ENCODE peak calls at places on chromosomes 1 and 21, in five cellular contexts. K is endothelial cell, X is nephron progenitor cell, H is esophagus squamous epithelium, G is NB4. T is an unnamed sample.

GRCh38 chr1:197144570-197145325 is 1.7 kb downstream of the ASPM start:
- DNase-seq in K (no peak), X (no peak), H (no peak), G (peak), T (no peak)

GRCh38 chr1:118247593-118247992 is 62.6 kb upstream of the SPAG17 start:
- DNase-seq in K (peak), X (no peak), H (no peak), G (peak), T (no peak)

GRCh38 chr1:197776348-197777082 is 1.2 kb upstream of the DENND1B start:
- DNase-seq in K (no peak), X (no peak), H (no peak), G (peak), T (no peak)

GRCh38 chr21:42271065-42271464 is 44.1 kb downstream of the TFF3 start:
- DNase-seq in K (no peak), X (no peak), H (no peak), G (no peak), T (no peak)

GRCh38 chr1:16164821-16165364 is 9.0 kb upstream of the EPHA2 start:
- DNase-seq in K (no peak), X (no peak), H (no peak), G (no peak), T (no peak)

GRCh38 chr1:159120317-159120716 is 43.8 kb upstream of the AIM2 start:
- DNase-seq in K (no peak), X (no peak), H (no peak), G (no peak), T (no peak)

GRCh38 chr1:215156232-215156631 is 73.7 kb downstream of the KCNK2 start:
- DNase-seq in K (no peak), X (no peak), H (no peak), G (no peak), T (no peak)

GRCh38 chr1:110412576-110412975 is 5.1 kb upstream of the LAMTOR5 start:
- DNase-seq in K (peak), X (peak), H (no peak), G (peak), T (peak)

GRCh38 chr1:224641030-224641429 is 24.9 kb downstream of the CNIH3 start:
- DNase-seq in K (no peak), X (no peak), H (no peak), G (no peak), T (no peak)

GRCh38 chr1:58739851-58740466 is 40.1 kb upstream of the MYSM1 start:
- DNase-seq in K (peak), X (peak), H (no peak), G (peak), T (no peak)

GRCh38 chr1:37497832-37498231 is 16.7 kb downstream of the MEAF6 start:
- DNase-seq in K (no peak), X (no peak), H (no peak), G (no peak), T (no peak)

GRCh38 chr1:230359992-230360391 is 66.1 kb downstream of the PGBD5 start:
- DNase-seq in K (no peak), X (no peak), H (no peak), G (no peak), T (no peak)

GRCh38 chr1:198933506-198933905 is 294.7 kb downstream of the PTPRC start:
- DNase-seq in K (no peak), X (no peak), H (no peak), G (peak), T (no peak)

GRCh38 chr21:16932314-16932713 is 580.5 kb upstream of the CXADR start:
- DNase-seq in K (no peak), X (no peak), H (no peak), G (no peak), T (no peak)

GRCh38 chr1:19606817-19607706 is 37.0 kb upstream of the NBL1 start:
- DNase-seq in K (no peak), X (no peak), H (no peak), G (no peak), T (no peak)

GRCh38 chr21:40595806-40596205 is 251.2 kb downstream of the DSCAM start:
- DNase-seq in K (no peak), X (no peak), H (no peak), G (peak), T (no peak)

GRCh38 chr1:241888232-241888631 is 40.2 kb downstream of the EXO1 start:
- DNase-seq in K (no peak), X (no peak), H (no peak), G (no peak), T (no peak)

GRCh38 chr1:60102691-60103090 is 29.1 kb upstream of the C1orf87 start:
- DNase-seq in K (no peak), X (no peak), H (no peak), G (no peak), T (no peak)

GRCh38 chr1:237115035-237115434 is 73.1 kb downstream of the RYR2 start:
- DNase-seq in K (no peak), X (no peak), H (no peak), G (no peak), T (no peak)

GRCh38 chr1:221664253-221664652 is 77.6 kb downstream of the DUSP10 start:
- DNase-seq in K (no peak), X (no peak), H (no peak), G (no peak), T (no peak)

GRCh38 chr1:226664413-226665101 is 74.5 kb downstream of the ITPKB start:
- DNase-seq in K (peak), X (no peak), H (no peak), G (no peak), T (no peak)

GRCh38 chr1:230068952-230069684 is 2.1 kb downstream of the GALNT2 start:
- DNase-seq in K (no peak), X (no peak), H (no peak), G (peak), T (peak)

GRCh38 chr1:109513110-109513702 is 3.7 kb upstream of the AMIGO1 start:
- DNase-seq in K (no peak), X (no peak), H (no peak), G (no peak), T (no peak)

GRCh38 chr21:33112670-33113596 is 43.0 kb downstream of the OLIG1 start:
- DNase-seq in K (no peak), X (no peak), H (no peak), G (no peak), T (no peak)

GRCh38 chr21:32779983-32780382 is 8.4 kb upstream of the PAXBP1 start:
- DNase-seq in K (no peak), X (no peak), H (no peak), G (peak), T (no peak)

GRCh38 chr1:204975568-204976235 is 67.3 kb upstream of the CNTN2 start:
- DNase-seq in K (peak), X (peak), H (no peak), G (peak), T (no peak)

GRCh38 chr1:23619299-23620188 is 60.2 kb upstream of the ID3 start:
- DNase-seq in K (no peak), X (peak), H (no peak), G (no peak), T (no peak)

GRCh38 chr1:983736-984475 is 2.0 kb upstream of the PERM1 start:
- DNase-seq in K (peak), X (peak), H (no peak), G (peak), T (peak)

GRCh38 chr1:219784660-219785391 is 143.5 kb downstream of the SLC30A10 start:
- DNase-seq in K (no peak), X (no peak), H (no peak), G (no peak), T (no peak)

GRCh38 chr1:11982010-11982392 is 1.8 kb downstream of the MFN2 start:
- DNase-seq in K (no peak), X (no peak), H (no peak), G (peak), T (no peak)
- TF ChIP-seq CTCF in K (no peak), X (no peak), H (no peak), G (no peak), T (no peak)

GRCh38 chr1:8016244-8017241 is 9.6 kb downstream of the ERRFI1 start:
- DNase-seq in K (no peak), X (no peak), H (no peak), G (peak), T (no peak)
- TF ChIP-seq CTCF in K (no peak), X (no peak), H (no peak), G (no peak), T (no peak)

GRCh38 chr1:182391028-182391361 is 595 bp downstream of the GLUL start:
- DNase-seq in K (no peak), X (no peak), H (no peak), G (no peak), T (no peak)
- TF ChIP-seq CTCF in K (no peak), X (no peak), H (no peak), G (no peak), T (no peak)

GRCh38 chr1:99850458-99850974 is 355 bp downstream of the AGL start:
- DNase-seq in K (no peak), X (no peak), H (no peak), G (peak), T (no peak)
- TF ChIP-seq CTCF in K (no peak), X (no peak), H (no peak), G (no peak), T (no peak)

DNA sequence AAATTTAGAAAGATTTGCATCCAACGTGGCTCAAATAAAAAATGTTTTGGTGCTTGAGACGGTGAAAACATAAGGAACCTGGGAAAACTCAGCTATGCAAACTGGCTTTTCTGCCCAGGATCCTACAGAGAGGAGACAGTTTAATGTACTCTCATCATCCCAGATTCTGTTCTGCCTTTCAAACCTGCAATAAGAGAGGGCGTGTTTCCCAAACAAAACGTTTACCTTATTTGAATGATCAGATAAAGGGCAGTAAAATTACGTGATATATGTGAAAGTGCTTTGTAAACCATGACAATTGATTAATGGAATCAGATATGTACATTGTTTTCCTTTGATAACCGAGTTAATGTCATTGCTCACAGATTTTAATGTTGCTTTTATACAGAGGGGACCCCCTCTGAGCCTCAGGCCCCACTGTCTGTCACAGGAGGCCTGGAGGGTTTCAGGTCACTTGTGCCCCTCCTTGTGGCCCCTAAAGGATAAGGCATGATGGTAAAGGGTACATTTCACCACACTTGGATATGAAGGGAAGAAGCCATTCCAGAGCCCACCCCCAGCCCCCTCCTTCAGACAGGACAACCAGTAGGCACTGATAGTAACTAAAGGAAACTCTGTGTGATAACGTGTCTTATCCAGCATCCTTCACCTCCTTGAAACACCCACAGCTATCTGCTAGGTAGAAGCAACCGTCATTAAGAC is 157.6 kb downstream of the EDEM3 start:
- DNase-seq in K (no peak), X (no peak), H (no peak), G (no peak), T (no peak)
- TF ChIP-seq CTCF in K (peak), X (peak), H (no peak), G (no peak), T (no peak)

DNA sequence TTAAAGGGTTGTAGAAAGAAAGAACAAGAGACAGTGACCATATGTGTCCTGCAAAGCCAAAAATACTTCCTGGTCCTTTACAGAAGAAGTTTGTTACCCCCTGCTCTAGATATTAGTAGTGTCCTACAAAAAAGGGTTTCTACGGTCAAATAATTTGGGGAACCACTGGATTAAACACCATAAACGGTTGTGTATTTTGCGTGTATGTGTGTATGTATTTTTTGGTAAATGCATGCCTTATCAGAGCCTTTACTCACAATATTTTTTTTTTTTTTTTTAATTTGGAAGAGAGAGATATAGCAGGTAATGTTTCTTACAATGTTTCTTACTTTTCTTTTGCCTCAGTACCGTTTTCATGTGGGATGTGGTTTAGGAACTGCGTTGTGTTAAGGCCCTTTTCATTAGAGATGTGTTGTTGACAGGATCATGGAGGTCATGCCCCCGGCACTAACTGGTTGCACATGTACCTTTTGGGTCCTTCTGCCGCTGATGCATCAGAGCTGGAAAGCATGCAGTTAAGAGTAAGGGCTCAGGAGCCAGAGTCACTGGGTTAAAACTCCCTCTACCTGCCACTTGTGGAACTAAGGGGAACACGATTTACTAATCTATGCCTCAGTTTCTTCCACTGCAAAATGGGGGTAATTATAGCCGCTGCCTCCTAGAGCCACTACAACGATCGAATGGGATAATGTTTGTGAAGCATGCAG is 234.6 kb upstream of the KAZN start:
- DNase-seq in K (no peak), X (no peak), H (no peak), G (no peak), T (no peak)
- TF ChIP-seq CTCF in K (no peak), X (no peak), H (no peak), G (no peak), T (no peak)

DNA sequence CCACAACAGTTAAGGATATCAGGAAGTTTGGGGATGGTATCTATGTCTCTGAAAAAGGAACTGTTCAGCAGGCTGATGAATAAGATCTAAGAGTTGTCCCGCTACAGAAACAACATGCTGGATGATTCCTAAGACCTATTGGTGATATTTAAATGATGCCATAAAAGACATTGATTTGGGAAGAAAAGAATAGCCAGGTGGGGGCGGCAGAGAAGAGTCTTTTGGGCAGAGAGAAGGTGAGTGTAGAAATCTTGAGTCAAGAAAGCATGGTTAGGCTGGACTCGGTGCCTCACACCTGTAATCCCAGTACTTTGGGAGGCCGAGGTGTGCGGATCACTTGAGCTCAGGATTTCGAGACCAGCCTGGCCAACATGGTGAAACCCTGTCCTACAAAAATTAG is 11.8 kb upstream of the TMEM201 start:
- DNase-seq in K (no peak), X (no peak), H (no peak), G (no peak), T (no peak)
- TF ChIP-seq CTCF in K (no peak), X (no peak), H (no peak), G (no peak), T (no peak)

GRCh38 chr1:150532860-150533259 is 16.3 kb upstream of the ADAMTSL4 start:
- DNase-seq in K (no peak), X (no peak), H (no peak), G (no peak), T (no peak)
- TF ChIP-seq CTCF in K (no peak), X (no peak), H (no peak), G (no peak), T (peak)

GRCh38 chr1:36222481-36223372 is 1.5 kb upstream of the THRAP3 start:
- DNase-seq in K (no peak), X (no peak), H (no peak), G (no peak), T (no peak)

GRCh38 chr1:36225298-36225899 is 1.2 kb downstream of the THRAP3 start:
- DNase-seq in K (no peak), X (no peak), H (no peak), G (no peak), T (no peak)

GRCh38 chr1:36223996-36224536 is at the start of gene THRAP3:
- DNase-seq in K (peak), X (peak), H (peak), G (peak), T (peak)

GRCh38 chr1:36223373-36223995 is 759 bp upstream of the THRAP3 start:
- DNase-seq in K (no peak), X (no peak), H (no peak), G (peak), T (no peak)

GRCh38 chr1:36224537-36225297 is 474 bp downstream of the THRAP3 start:
- DNase-seq in K (peak), X (peak), H (no peak), G (no peak), T (no peak)
- TF ChIP-seq CTCF in K (peak), X (peak), H (peak), G (peak), T (peak)

T was measured in mesothelial cell of epicardium.